ENCODE peak calls at places on chromosomes 4 and X, in seven cellular contexts. P, Z, L, I, F, K and Y are unnamed samples.

GRCh38 chrX:150465856-150466775 is 102.3 kb upstream of the MTM1 start:
- DNase-seq in Z (no peak), P (no peak), I (no peak), F (no peak), K (no peak), L (no peak), Y (no peak)

GRCh38 chr4:130922955-130923354 is 1827.0 kb downstream of the C4orf33 start:
- DNase-seq in I (no peak), K (no peak), F (no peak), L (no peak), Z (no peak), P (no peak), Y (no peak)

GRCh38 chrX:100681581-100681980 is 37.6 kb downstream of the SRPX2 start:
- DNase-seq in P (no peak), L (no peak), I (no peak), K (no peak), Z (no peak), F (no peak), Y (no peak)

GRCh38 chr4:58149404-58150085 is 1039.4 kb upstream of the IGFBP7 start:
- DNase-seq in I (no peak), P (no peak), K (no peak), F (no peak), Z (no peak), L (no peak), Y (no peak)

GRCh38 chrX:9905288-9905687 is 61.9 kb upstream of the CLDN34 start:
- DNase-seq in F (no peak), L (no peak), Z (no peak), K (no peak), P (no peak), I (no peak), Y (no peak)

GRCh38 chr4:26879805-26880204 is 19.2 kb downstream of the STIM2 start:
- DNase-seq in I (no peak), L (no peak), Z (no peak), K (no peak), F (no peak), P (no peak), Y (no peak)

GRCh38 chr4:109472343-109472761 is 38.7 kb downstream of the SEC24B start:
- DNase-seq in P (no peak), I (peak), Z (no peak), L (no peak), F (no peak), K (peak), Y (no peak)

GRCh38 chrX:37302569-37302968 is 46.6 kb upstream of the PRRG1 start:
- DNase-seq in P (no peak), Z (no peak), F (peak), I (no peak), L (peak), K (peak), Y (no peak)

GRCh38 chr4:133146574-133147198 is 2.4 kb upstream of the PCDH10 start:
- DNase-seq in I (no peak), K (peak), Z (no peak), P (no peak), L (peak), F (peak), Y (peak)

GRCh38 chr4:152165146-152165545 is 370.7 kb downstream of the FBXW7 start:
- DNase-seq in Z (no peak), L (no peak), I (no peak), K (no peak), F (no peak), P (no peak), Y (no peak)

GRCh38 chr4:136306361-136306760 is 1225.9 kb downstream of the PCDH18 start:
- DNase-seq in I (no peak), K (no peak), Z (no peak), P (no peak), L (no peak), F (no peak), Y (no peak)

GRCh38 chrX:8820910-8821527 is 19.8 kb upstream of the FAM9A start:
- DNase-seq in I (no peak), F (no peak), L (no peak), Z (no peak), P (no peak), K (no peak), Y (no peak)

GRCh38 chr4:1329408-1330371 is 17.3 kb upstream of the UVSSA start:
- DNase-seq in P (no peak), K (no peak), L (no peak), I (no peak), F (no peak), Z (peak), Y (no peak)

GRCh38 chr4:3792813-3793212 is 26.6 kb downstream of the ADRA2C start:
- DNase-seq in Z (no peak), K (no peak), L (no peak), P (no peak), I (no peak), F (peak), Y (no peak)

GRCh38 chr4:829761-830655 is 4.1 kb upstream of the CPLX1 start:
- DNase-seq in I (no peak), F (no peak), L (no peak), P (no peak), Z (no peak), K (no peak), Y (no peak)

GRCh38 chr4:1472148-1472797 is 66.0 kb upstream of the NKX1-1 start:
- DNase-seq in L (no peak), P (no peak), K (no peak), Z (no peak), F (no peak), I (no peak), Y (no peak)

GRCh38 chr4:26613242-26613641 is 29.4 kb downstream of the TBC1D19 start:
- DNase-seq in F (no peak), L (no peak), P (no peak), Z (no peak), I (no peak), K (peak), Y (no peak)

GRCh38 chr4:41331224-41331623 is 74.5 kb downstream of the UCHL1 start:
- DNase-seq in I (no peak), Z (no peak), F (no peak), L (no peak), K (peak), P (no peak), Y (no peak)

GRCh38 chr4:141807073-141807472 is 170.7 kb downstream of the IL15 start:
- DNase-seq in K (peak), Z (no peak), I (no peak), F (no peak), P (no peak), L (no peak), Y (no peak)

GRCh38 chr4:121139533-121140222 is 24.4 kb downstream of the TNIP3 start:
- DNase-seq in Z (no peak), L (peak), P (no peak), K (peak), I (no peak), F (no peak), Y (no peak)

GRCh38 chr4:2059034-2059725 is at the start of gene NAT8L:
- DNase-seq in L (peak), P (no peak), Z (no peak), K (no peak), F (peak), I (no peak), Y (no peak)

GRCh38 chr4:67696061-67696460 is 4.9 kb downstream of the UBA6 start:
- DNase-seq in I (no peak), Z (no peak), K (no peak), P (no peak), L (no peak), F (no peak), Y (no peak)

GRCh38 chrX:152821145-152821765 is 9.3 kb downstream of the CETN2 start:
- DNase-seq in P (no peak), I (no peak), L (peak), F (peak), Z (no peak), K (peak), Y (peak)

GRCh38 chr4:95129708-95130343 is 372.1 kb downstream of the BMPR1B start:
- DNase-seq in K (peak), F (peak), L (no peak), Z (no peak), I (peak), P (no peak), Y (no peak)

GRCh38 chrX:10360121-10360520 is 203.3 kb downstream of the CLCN4 start:
- DNase-seq in K (peak), L (peak), P (no peak), F (no peak), I (no peak), Z (no peak), Y (no peak)

GRCh38 chr4:127686656-127687055 is 43.5 kb upstream of the SLC25A31 start:
- DNase-seq in K (peak), I (no peak), Z (no peak), F (no peak), P (no peak), L (no peak), Y (no peak)

GRCh38 chr4:85968945-85969830 is 390.7 kb downstream of the MAPK10 start:
- DNase-seq in K (peak), Z (no peak), F (peak), P (no peak), L (peak), I (no peak), Y (peak)

GRCh38 chr4:150938873-150939499 is 76.1 kb downstream of the LRBA start:
- DNase-seq in K (peak), L (no peak), I (no peak), P (no peak), F (no peak), Z (no peak), Y (no peak)

GRCh38 chrX:120429776-120430535 is 39.1 kb downstream of the LAMP2 start:
- DNase-seq in F (no peak), L (no peak), Z (no peak), K (no peak), P (no peak), I (no peak), Y (peak)

GRCh38 chrX:23661671-23662070 is 5.6 kb upstream of the PRDX4 start:
- DNase-seq in L (no peak), Z (no peak), P (no peak), K (peak), I (no peak), F (no peak), Y (no peak)

GRCh38 chrX:111039606-111040005 is 56.4 kb upstream of the PAK3 start:
- DNase-seq in L (no peak), Z (no peak), I (no peak), P (no peak), K (peak), F (no peak), Y (no peak)

GRCh38 chrX:57595381-57595811 is 3.6 kb downstream of the ZXDB start:
- DNase-seq in K (peak), I (peak), Z (no peak), P (no peak), L (no peak), F (no peak), Y (no peak)

GRCh38 chr4:184100297-184100885 is 117.3 kb downstream of the ENPP6 start:
- DNase-seq in K (peak), P (peak), I (no peak), Z (no peak), L (peak), F (peak), Y (no peak)

GRCh38 chr4:146222313-146222712 is 8.0 kb downstream of the REELD1 start:
- DNase-seq in L (no peak), F (no peak), I (peak), Z (no peak), P (no peak), K (peak), Y (no peak)

GRCh38 chr4:55866973-55867574 is 13.6 kb downstream of the EXOC1 start:
- DNase-seq in K (peak), Z (no peak), I (peak), P (no peak), F (peak), L (peak), Y (peak)

GRCh38 chr4:24396988-24397387 is 187.4 kb downstream of the DHX15 start:
- DNase-seq in K (no peak), F (no peak), Z (no peak), I (no peak), L (no peak), P (no peak), Y (no peak)

GRCh38 chr4:130238121-130238520 is 1142.2 kb downstream of the C4orf33 start:
- DNase-seq in P (no peak), Z (no peak), K (peak), L (no peak), F (no peak), I (no peak), Y (no peak)

GRCh38 chr4:25174674-25175073 is 14.4 kb upstream of the SEPSECS start:
- DNase-seq in P (no peak), L (no peak), Z (no peak), I (no peak), F (no peak), K (peak), Y (no peak)